ENCODE peak calls at places on chromosome 7, in five cellular contexts. U, D, W, X and I are unnamed samples.
A peak's percentile ranks its signal among the peaks of the same experiment; 100 is the strongest.

GRCh38 chr7:107043916-107044346 is 574 bp upstream of the PRKAR2B start:
- DNase-seq in U (no peak), D (no peak), W (no peak), X (no peak), I (no peak)

GRCh38 chr7:30874656-30875317 is 36.9 kb upstream of the AQP1 start:
- DNase-seq in U (no peak), D (no peak), W (no peak), X (no peak), I (no peak)

GRCh38 chr7:27181176-27181520 is 3.9 kb downstream of the HOXA11 start:
- DNase-seq in U (no peak), D (no peak), W (peak; percentile 19), X (peak; percentile 49), I (no peak)

GRCh38 chr7:106767498-106768323 is 97.4 kb upstream of the PIK3CG start:
- DNase-seq in U (no peak), D (no peak), W (no peak), X (peak; percentile 60), I (no peak)

GRCh38 chr7:42414961-42415505 is 178.0 kb upstream of the GLI3 start:
- DNase-seq in U (no peak), D (no peak), W (no peak), X (peak; percentile 23), I (no peak)

GRCh38 chr7:148790850-148791249 is 92.1 kb downstream of the CUL1 start:
- DNase-seq in U (no peak), D (no peak), W (no peak), X (no peak), I (no peak)

GRCh38 chr7:26555971-26556830 is 264.5 kb downstream of the SNX10 start:
- DNase-seq in U (no peak), D (no peak), W (no peak), X (no peak), I (no peak)

GRCh38 chr7:155962968-155963300 is 150.7 kb upstream of the SHH start:
- DNase-seq in U (no peak), D (peak; percentile 9), W (no peak), X (no peak), I (no peak)

GRCh38 chr7:28405662-28406061 is 6.7 kb upstream of the CREB5 start:
- DNase-seq in U (peak; percentile 43), D (no peak), W (no peak), X (peak; percentile 99), I (no peak)

GRCh38 chr7:21293771-21294170 is 134.1 kb upstream of the SP4 start:
- DNase-seq in U (no peak), D (no peak), W (no peak), X (no peak), I (no peak)

GRCh38 chr7:27774717-27775328 is 34.9 kb downstream of the TAX1BP1 start:
- DNase-seq in U (no peak), D (no peak), W (no peak), X (peak; percentile 70), I (no peak)

GRCh38 chr7:149140784-149141183 is 6.5 kb upstream of the ZNF398 start:
- DNase-seq in U (no peak), D (no peak), W (no peak), X (peak; percentile 21), I (no peak)

GRCh38 chr7:22726849-22727792 is at the start of gene IL6:
- DNase-seq in U (peak; percentile 84), D (peak; percentile 78), W (peak; percentile 87), X (peak; percentile 97), I (no peak)

GRCh38 chr7:682810-683209 is 43.7 kb upstream of the DNAAF5 start:
- DNase-seq in U (peak; percentile 9), D (no peak), W (peak; percentile 58), X (no peak), I (no peak)

GRCh38 chr7:30974605-30975256 is 11.0 kb downstream of the GHRHR start:
- DNase-seq in U (peak; percentile 46), D (peak; percentile 86), W (no peak), X (peak; percentile 56), I (no peak)

GRCh38 chr7:1919539-1920265 is 249.6 kb downstream of the ELFN1 start:
- DNase-seq in U (peak; percentile 63), D (no peak), W (peak; percentile 69), X (peak; percentile 28), I (no peak)

GRCh38 chr7:132492841-132493445 is 83.3 kb downstream of the PLXNA4 start:
- DNase-seq in U (no peak), D (no peak), W (no peak), X (no peak), I (no peak)

GRCh38 chr7:43535810-43536585 is 46.9 kb upstream of the STK17A start:
- DNase-seq in U (no peak), D (no peak), W (no peak), X (peak; percentile 90), I (no peak)

GRCh38 chr7:15012135-15012534 is 109.6 kb upstream of the DGKB start:
- DNase-seq in U (no peak), D (no peak), W (no peak), X (no peak), I (no peak)

GRCh38 chr7:489876-490275 is 29.8 kb downstream of the PDGFA start:
- DNase-seq in U (no peak), D (no peak), W (peak; percentile 24), X (no peak), I (no peak)

GRCh38 chr7:79308176-79308575 is 145.3 kb downstream of the MAGI2 start:
- DNase-seq in U (no peak), D (no peak), W (no peak), X (peak; percentile 7), I (no peak)

GRCh38 chr7:29146888-29147609 is 712 bp upstream of the CPVL start:
- DNase-seq in U (peak; percentile 69), D (peak; percentile 34), W (no peak), X (peak; percentile 50), I (no peak)

GRCh38 chr7:44633254-44634186 is 27.1 kb downstream of the OGDH start:
- DNase-seq in U (peak; percentile 52), D (no peak), W (no peak), X (peak; percentile 99), I (peak; percentile 70)

GRCh38 chr7:106655703-106656498 is 5.1 kb downstream of the CCDC71L start:
- DNase-seq in U (no peak), D (no peak), W (no peak), X (no peak), I (no peak)

GRCh38 chr7:142867398-142868187 is 12.7 kb downstream of the EPHB6 start:
- DNase-seq in U (no peak), D (peak; percentile 22), W (no peak), X (no peak), I (no peak)

GRCh38 chr7:151814400-151814914 is 62.5 kb downstream of the PRKAG2 start:
- DNase-seq in U (no peak), D (peak; percentile 45), W (no peak), X (peak; percentile 11), I (no peak)

GRCh38 chr7:108045669-108046068 is 42.7 kb upstream of the LAMB1 start:
- DNase-seq in U (no peak), D (no peak), W (no peak), X (no peak), I (no peak)

GRCh38 chr7:30933124-30933893 is 21.7 kb downstream of the AQP1 start:
- DNase-seq in U (no peak), D (no peak), W (peak; percentile 65), X (no peak), I (no peak)

GRCh38 chr7:151742713-151743480 is 134.0 kb downstream of the PRKAG2 start:
- DNase-seq in U (peak; percentile 68), D (peak; percentile 54), W (no peak), X (no peak), I (no peak)

GRCh38 chr7:108062250-108063014 is 59.5 kb upstream of the LAMB1 start:
- DNase-seq in U (no peak), D (no peak), W (no peak), X (peak; percentile 56), I (no peak)

DNA sequence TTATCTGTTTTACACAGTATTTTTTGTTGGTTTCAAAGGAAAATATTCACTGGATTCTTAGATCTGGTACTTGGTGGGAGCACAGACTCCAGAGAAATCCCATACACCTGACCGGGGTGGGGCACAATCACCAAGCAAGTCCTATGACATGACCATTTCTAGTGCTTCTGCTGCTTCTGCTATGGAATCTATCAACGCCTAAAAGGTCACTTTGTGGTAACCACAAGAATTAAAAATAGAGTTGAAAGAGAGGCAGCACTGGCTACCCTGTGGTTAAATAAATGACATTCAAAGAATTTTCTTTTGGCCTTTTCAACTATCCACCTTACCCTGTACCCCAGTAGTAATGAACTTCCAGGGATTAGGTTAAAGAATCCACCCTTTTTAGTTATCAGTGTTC is 329.9 kb upstream of the VWC2 start:
- DNase-seq in U (no peak), D (no peak), W (no peak), X (no peak), I (no peak)
- H3K4me1 ChIP-seq in U (peaks cover 7% of the 10 kb centered on the region), D (no peaks in the 10 kb centered on the region), W (no peaks in the 10 kb centered on the region), X (no peaks in the 10 kb centered on the region), I (no peaks in the 10 kb centered on the region)

GRCh38 chr7:112882022-112882421 is 91.8 kb upstream of the TMEM168 start:
- DNase-seq in U (peak; percentile 41), D (no peak), W (peak; percentile 79), X (no peak), I (no peak)

GRCh38 chr7:112886171-112886570 is 96.0 kb upstream of the TMEM168 start:
- DNase-seq in U (no peak), D (no peak), W (no peak), X (no peak), I (no peak)

GRCh38 chr7:112880786-112881418 is 90.7 kb upstream of the TMEM168 start:
- DNase-seq in U (no peak), D (no peak), W (peak; percentile 62), X (no peak), I (no peak)

GRCh38 chr7:112877671-112878460 is 87.7 kb upstream of the TMEM168 start:
- DNase-seq in U (no peak), D (no peak), W (no peak), X (peak; percentile 67), I (no peak)

GRCh38 chr7:112882506-112882905 is 92.3 kb upstream of the TMEM168 start:
- DNase-seq in U (no peak), D (no peak), W (peak; percentile 76), X (no peak), I (no peak)
- H3K4me1 ChIP-seq in U (peaks cover 31% of the 10 kb centered on the region), D (no peaks in the 10 kb centered on the region), W (no peaks in the 10 kb centered on the region), X (peaks cover 31% of the 10 kb centered on the region), I (no peaks in the 10 kb centered on the region)

GRCh38 chr7:92697012-92697411 is 106.8 kb upstream of the FAM133B start:
- DNase-seq in U (no peak), D (no peak), W (no peak), X (no peak), I (no peak)

GRCh38 chr7:92696584-92696983 is 106.4 kb upstream of the FAM133B start:
- DNase-seq in U (no peak), D (no peak), W (no peak), X (no peak), I (no peak)

GRCh38 chr7:92697414-92697813 is 107.2 kb upstream of the FAM133B start:
- DNase-seq in U (no peak), D (no peak), W (no peak), X (no peak), I (no peak)

GRCh38 chr7:92699560-92699959 is 109.4 kb upstream of the FAM133B start:
- DNase-seq in U (no peak), D (no peak), W (no peak), X (peak; percentile 48), I (no peak)

GRCh38 chr7:92698237-92698841 is 108.1 kb upstream of the FAM133B start:
- DNase-seq in U (peak; percentile 33), D (no peak), W (no peak), X (peak; percentile 81), I (no peak)
- H3K4me1 ChIP-seq in U (peaks cover 64% of the 10 kb centered on the region), D (no peaks in the 10 kb centered on the region), W (no peaks in the 10 kb centered on the region), X (peaks cover 52% of the 10 kb centered on the region), I (no peaks in the 10 kb centered on the region)

GRCh38 chr7:56053379-56053778 is 1.8 kb downstream of the CCT6A start:
- DNase-seq in U (no peak), D (no peak), W (peak; percentile 9), X (no peak), I (no peak)
- H3K4me1 ChIP-seq in U (peaks cover 49% of the 10 kb centered on the region), D (no peaks in the 10 kb centered on the region), W (peaks cover 12% of the 10 kb centered on the region), X (peaks cover 8% of the 10 kb centered on the region), I (peaks cover 10% of the 10 kb centered on the region)